ENCODE peak calls at places on chromosomes 5 and 9, in seven cellular contexts. K is fibroblast of mammary gland, U is breast epithelium, R is kidney epithelial cell, I is choroid plexus epithelial cell, J is foreskin fibroblast, D is fibroblast of lung. M is an unnamed sample.

GRCh38 chr9:113261917-113262671 is 13.3 kb downstream of the CDC26 start:
- DNase-seq in K (no peak), U (no peak), R (peak; percentile 18), I (no peak), J (no peak), D (no peak), M (no peak)

GRCh38 chr5:139561655-139562451 is 714 bp downstream of the UBE2D2 start:
- DNase-seq in K (no peak), U (no peak), R (no peak), I (peak; percentile 50), J (no peak), D (peak; percentile 43), M (peak; percentile 61)

GRCh38 chr9:101485873-101486692 is 47.6 kb upstream of the RNF20 start:
- DNase-seq in K (peak; percentile 27), U (no peak), R (no peak), I (peak; percentile 42), J (peak; percentile 28), D (peak; percentile 45), M (peak; percentile 4)

GRCh38 chr9:16626577-16627130 is 243.8 kb downstream of the BNC2 start:
- DNase-seq in K (peak; percentile 93), U (no peak), R (peak; percentile 72), I (peak; percentile 86), J (peak; percentile 84), D (peak; percentile 86), M (peak; percentile 75)

GRCh38 chr5:100576217-100576751 is 41.1 kb downstream of the FAM174A start:
- DNase-seq in K (peak; percentile 40), U (no peak), R (no peak), I (no peak), J (no peak), D (no peak), M (peak; percentile 27)

GRCh38 chr5:154737667-154738320 is 17.4 kb upstream of the LARP1 start:
- DNase-seq in K (no peak), U (no peak), R (no peak), I (no peak), J (no peak), D (no peak), M (no peak)

GRCh38 chr5:36723921-36724320 is 117.5 kb downstream of the SLC1A3 start:
- DNase-seq in K (no peak), U (no peak), R (no peak), I (peak; percentile 17), J (no peak), D (no peak), M (no peak)

GRCh38 chr9:116482740-116483139 is 204.4 kb upstream of the TRIM32 start:
- DNase-seq in K (no peak), U (no peak), R (no peak), I (peak; percentile 49), J (no peak), D (peak; percentile 21), M (no peak)

GRCh38 chr9:111728617-111729366 is 65.9 kb downstream of the SHOC1 start:
- DNase-seq in K (peak; percentile 91), U (no peak), R (peak; percentile 64), I (peak; percentile 92), J (peak; percentile 82), D (peak; percentile 94), M (peak; percentile 88)

GRCh38 chr5:77380636-77381035 is 111.5 kb downstream of the WDR41 start:
- DNase-seq in K (no peak), U (no peak), R (no peak), I (no peak), J (no peak), D (no peak), M (no peak)
- H3K4me3 ChIP-seq in K (no peak overlapping the region), U (no peak overlapping the region), R (no peak overlapping the region), I (no peak overlapping the region), J (no peak overlapping the region), D (no peak overlapping the region), M (no peak overlapping the region)

GRCh38 chr5:134162592-134162991 is 14.2 kb downstream of the SKP1 start:
- DNase-seq in K (no peak), U (no peak), R (no peak), I (no peak), J (no peak), D (no peak), M (no peak)

GRCh38 chr5:134161712-134162395 is 14.9 kb downstream of the SKP1 start:
- DNase-seq in K (no peak), U (no peak), R (no peak), I (no peak), J (no peak), D (no peak), M (no peak)
- TF ChIP-seq CTCF in K (no peak), U (no peak), R (no peak), I (no peak), J (no peak), D (no peak), M (no peak)

GRCh38 chr5:131396015-131396414 is 132.2 kb downstream of the CDC42SE2 start:
- DNase-seq in K (no peak), U (no peak), R (no peak), I (no peak), J (no peak), D (no peak), M (no peak)
- H3K4me3 ChIP-seq in K (no peak overlapping the region), U (no peak overlapping the region), R (no peak overlapping the region), I (no peak overlapping the region), J (no peak overlapping the region), D (no peak overlapping the region), M (no peak overlapping the region)

DNA sequence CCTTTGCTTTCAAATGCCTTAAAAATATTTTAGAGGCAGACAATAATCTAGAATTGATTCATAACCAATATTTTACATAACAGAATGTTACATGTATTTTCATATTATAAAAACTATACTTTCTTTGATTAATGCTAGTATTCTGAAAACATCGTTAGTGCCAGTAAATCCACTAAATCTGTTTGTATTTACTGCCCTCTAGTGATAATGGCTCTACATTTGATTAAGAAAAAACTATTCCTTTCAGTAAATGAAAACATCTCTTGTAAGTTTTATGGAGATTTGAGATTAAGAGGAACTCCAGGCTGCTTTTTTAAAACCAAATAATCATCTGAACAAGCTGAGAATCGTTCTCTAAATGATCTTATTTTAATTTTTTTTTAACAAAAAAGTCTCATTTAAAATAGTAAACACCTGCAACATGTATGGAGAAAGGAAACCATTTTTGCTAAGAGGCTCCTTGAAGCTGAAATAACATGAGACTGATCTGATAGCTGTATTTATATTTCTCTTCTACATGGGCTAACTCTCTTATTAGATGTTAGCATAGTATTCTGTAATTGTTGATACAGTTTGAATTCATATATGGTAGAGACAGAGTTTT is 424.7 kb downstream of the RAB3C start:
- DNase-seq in K (peak; percentile 60), U (no peak), R (no peak), I (peak; percentile 57), J (no peak), D (peak; percentile 66), M (peak; percentile 45)
- TF ChIP-seq CTCF in K (peak; percentile 50), U (peak; percentile 36), R (peak; percentile 24), I (peak; percentile 48), J (peak; percentile 20), D (peak; percentile 46), M (peak; percentile 39)

DNA sequence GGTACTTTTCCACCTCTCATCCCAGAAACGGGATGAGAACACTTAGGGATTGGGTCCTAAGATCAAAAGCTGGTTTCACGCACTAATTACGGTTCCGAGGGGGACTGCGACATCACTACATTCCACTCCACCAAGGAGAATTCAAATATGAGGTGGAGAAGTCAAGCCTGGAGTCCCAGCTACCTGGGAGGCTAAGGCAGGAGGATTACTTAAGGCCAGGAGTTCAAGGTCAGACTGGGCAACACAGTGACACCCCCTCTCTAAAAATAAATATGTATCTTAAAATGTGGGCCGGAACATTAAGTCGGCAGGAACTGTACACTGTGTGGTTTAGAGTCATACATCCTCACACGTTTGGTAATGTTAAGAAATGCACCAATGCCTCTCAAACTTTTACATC is 1.6 kb downstream of the GOLGA2 start:
- DNase-seq in K (peak; percentile 28), U (no peak), R (no peak), I (peak; percentile 17), J (no peak), D (no peak), M (no peak)
- H3K4me3 ChIP-seq in K (peak overlapping the region; percentile 92), U (no peak overlapping the region), R (no peak overlapping the region), I (peak overlapping the region; percentile 95), J (peak overlapping the region; percentile 96), D (peak overlapping the region; percentile 78), M (peak overlapping the region; percentile 99)

GRCh38 chr5:170773031-170773985 is 10.2 kb upstream of the GABRP start:
- DNase-seq in K (no peak), U (no peak), R (no peak), I (no peak), J (no peak), D (no peak), M (no peak)

GRCh38 chr5:170769236-170769635 is 14.3 kb upstream of the GABRP start:
- DNase-seq in K (no peak), U (no peak), R (no peak), I (no peak), J (no peak), D (no peak), M (no peak)

GRCh38 chr5:170769898-170770416 is 13.6 kb upstream of the GABRP start:
- DNase-seq in K (no peak), U (no peak), R (no peak), I (no peak), J (no peak), D (no peak), M (no peak)

GRCh38 chr5:170774831-170775230 is 8.7 kb upstream of the GABRP start:
- DNase-seq in K (no peak), U (no peak), R (no peak), I (no peak), J (no peak), D (no peak), M (no peak)
- TF ChIP-seq CTCF in K (no peak), U (no peak), R (no peak), I (no peak), J (no peak), D (no peak), M (no peak)

DNA sequence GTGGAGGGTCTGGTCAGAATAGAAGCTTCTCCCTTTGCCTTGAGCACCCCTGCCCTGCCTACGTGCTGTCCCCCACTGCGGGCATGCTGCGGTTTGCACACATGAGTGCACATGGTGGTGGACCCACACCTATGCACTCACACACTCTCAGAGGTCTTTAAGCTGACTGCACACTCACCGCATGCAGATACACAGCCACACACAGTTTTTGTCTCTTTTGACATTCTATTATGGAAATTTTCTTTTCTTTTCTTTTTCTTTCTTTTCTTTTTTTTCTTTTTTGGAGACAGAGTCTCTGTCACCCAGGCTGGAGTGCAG is 585 bp upstream of the ARID3C start:
- DNase-seq in K (no peak), U (no peak), R (no peak), I (no peak), J (no peak), D (no peak), M (no peak)
- H3K4me3 ChIP-seq in K (no peak overlapping the region), U (no peak overlapping the region), R (no peak overlapping the region), I (no peak overlapping the region), J (no peak overlapping the region), D (no peak overlapping the region), M (no peak overlapping the region)

DNA sequence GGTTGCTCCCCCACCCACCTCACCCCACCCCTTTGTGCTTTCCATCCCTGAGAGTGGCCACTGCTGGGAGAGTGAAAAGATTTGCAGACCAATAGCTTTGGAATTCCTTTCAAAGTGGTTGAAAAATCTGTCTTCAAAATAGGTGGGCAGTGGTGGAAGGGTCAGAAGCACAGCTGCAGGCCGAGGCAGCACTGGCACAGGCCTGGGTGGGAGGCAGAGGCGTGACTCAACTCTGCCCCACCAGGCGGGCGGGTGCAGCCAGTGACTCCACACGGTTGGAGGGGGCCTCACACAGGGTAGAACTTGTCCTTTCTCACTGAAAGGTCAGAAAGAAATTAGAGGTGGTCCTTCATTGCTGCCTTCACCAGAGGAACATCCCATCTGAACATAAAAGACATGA is 214.9 kb upstream of the TBCA start:
- DNase-seq in K (no peak), U (no peak), R (no peak), I (no peak), J (no peak), D (no peak), M (no peak)
- TF ChIP-seq CTCF in K (no peak), U (no peak), R (no peak), I (no peak), J (no peak), D (no peak), M (peak; percentile 4)

GRCh38 chr5:85741972-85742371 is 875.8 kb upstream of the COX7C start:
- DNase-seq in K (no peak), U (no peak), R (no peak), I (no peak), J (no peak), D (no peak), M (no peak)
- H3K4me3 ChIP-seq in K (no peak overlapping the region), U (no peak overlapping the region), R (no peak overlapping the region), I (no peak overlapping the region), J (no peak overlapping the region), D (no peak overlapping the region), M (no peak overlapping the region)

M was measured in fibroblast of villous mesenchyme.